ENCODE peak calls at places on chromosomes 5 and 9, in ten cellular contexts. U, S, H, V, B, F, T, O, Q and N are unnamed samples.

GRCh38 chr9:97528529-97529230 is 27.2 kb downstream of the TMOD1 start:
- DNase-seq in U (no peak), S (no peak), H (no peak), V (no peak), B (no peak), F (no peak), T (no peak), O (no peak), Q (no peak), N (no peak)

GRCh38 chr9:114371986-114372917 is 15.5 kb downstream of the AKNA start:
- DNase-seq in U (no peak), S (no peak), H (peak), V (peak), B (peak), F (no peak), T (no peak), O (peak), Q (peak), N (no peak)

GRCh38 chr9:31272456-31273295 is 1111.8 kb upstream of the ACO1 start:
- DNase-seq in U (peak), S (no peak), H (no peak), V (peak), B (no peak), F (no peak), T (no peak), O (no peak), Q (no peak), N (no peak)

GRCh38 chr9:121568541-121569265 is 69.1 kb upstream of the GGTA1 start:
- DNase-seq in U (no peak), S (no peak), H (no peak), V (no peak), B (peak), F (no peak), T (no peak), O (no peak), Q (peak), N (no peak)

GRCh38 chr5:10789021-10789420 is 28.0 kb upstream of the DAP start:
- DNase-seq in U (no peak), S (no peak), H (no peak), V (no peak), B (peak), F (no peak), T (no peak), O (no peak), Q (peak), N (no peak)

GRCh38 chr5:170861855-170862766 is at the start of gene RANBP17:
- DNase-seq in U (no peak), S (peak), H (no peak), V (peak), B (peak), F (no peak), T (no peak), O (peak), Q (peak), N (no peak)

GRCh38 chr5:145471831-145472616 is 363.1 kb downstream of the PRELID2 start:
- DNase-seq in U (no peak), S (no peak), H (no peak), V (no peak), B (no peak), F (no peak), T (no peak), O (no peak), Q (peak), N (no peak)

GRCh38 chr5:91280062-91280941 is 102.8 kb downstream of the ARRDC3 start:
- DNase-seq in U (peak), S (peak), H (peak), V (peak), B (peak), F (peak), T (peak), O (peak), Q (peak), N (peak)

GRCh38 chr9:130860458-130861316 is 25.6 kb downstream of the ABL1 start:
- DNase-seq in U (no peak), S (no peak), H (no peak), V (no peak), B (peak), F (no peak), T (no peak), O (peak), Q (peak), N (no peak)

GRCh38 chr9:134056483-134057310 is 11.1 kb downstream of the BRD3 start:
- DNase-seq in U (no peak), S (no peak), H (no peak), V (no peak), B (no peak), F (no peak), T (no peak), O (peak), Q (no peak), N (no peak)

GRCh38 chr5:124513216-124513615 is 233.2 kb downstream of the ZNF608 start:
- DNase-seq in U (no peak), S (no peak), H (no peak), V (no peak), B (no peak), F (no peak), T (no peak), O (no peak), Q (no peak), N (no peak)